ENCODE peak calls at places on chromosomes 3 and 15, in eight cellular contexts. W, P, V, G, T, A, Z and H are unnamed samples.
A peak's percentile ranks its signal among the peaks of the same experiment; 100 is the strongest.

GRCh38 chr3:149936812-149937230 is 33.9 kb downstream of the PFN2 start:
- DNase-seq in W (peak; percentile 33), P (peak; percentile 54), V (peak; percentile 66), G (peak; percentile 32), T (peak; percentile 68), A (peak; percentile 80), Z (peak; percentile 24), H (peak; percentile 49)

GRCh38 chr3:16767006-16767405 is 117.7 kb upstream of the PLCL2 start:
- DNase-seq in W (no peak), P (no peak), V (no peak), G (no peak), T (no peak), A (peak; percentile 37), Z (no peak), H (no peak)

GRCh38 chr3:104291437-104291851 is 1075.3 kb upstream of the ALCAM start:
- DNase-seq in W (no peak), P (no peak), V (peak; percentile 52), G (no peak), T (no peak), A (peak; percentile 1), Z (peak; percentile 10), H (peak; percentile 4)

GRCh38 chr15:101559938-101560337 is 70.4 kb upstream of the PCSK6 start:
- DNase-seq in W (no peak), P (no peak), V (no peak), G (no peak), T (no peak), A (no peak), Z (no peak), H (no peak)

GRCh38 chr3:186772886-186773417 is 10.4 kb upstream of the EIF4A2 start:
- DNase-seq in W (no peak), P (no peak), V (peak; percentile 83), G (peak; percentile 92), T (no peak), A (peak; percentile 85), Z (peak; percentile 82), H (no peak)

GRCh38 chr3:75737831-75738493 is 47.4 kb downstream of the ZNF717 start:
- DNase-seq in W (no peak), P (no peak), V (no peak), G (no peak), T (no peak), A (peak; percentile 7), Z (no peak), H (no peak)

GRCh38 chr3:149626671-149627070 is 31.2 kb downstream of the WWTR1 start:
- DNase-seq in W (no peak), P (no peak), V (no peak), G (no peak), T (no peak), A (no peak), Z (no peak), H (no peak)

GRCh38 chr3:127049390-127049789 is 66.5 kb downstream of the PLXNA1 start:
- DNase-seq in W (no peak), P (no peak), V (no peak), G (no peak), T (no peak), A (no peak), Z (no peak), H (no peak)

GRCh38 chr3:147886889-147887288 is 477.7 kb downstream of the ZIC1 start:
- DNase-seq in W (no peak), P (no peak), V (no peak), G (no peak), T (no peak), A (no peak), Z (no peak), H (no peak)

GRCh38 chr15:101071651-101072050 is 152.5 kb downstream of the LRRK1 start:
- DNase-seq in W (no peak), P (no peak), V (no peak), G (peak; percentile 32), T (no peak), A (no peak), Z (no peak), H (no peak)

GRCh38 chr3:120425877-120426276 is 24.9 kb downstream of the FSTL1 start:
- DNase-seq in W (no peak), P (peak; percentile 60), V (no peak), G (no peak), T (no peak), A (peak; percentile 92), Z (no peak), H (peak; percentile 83)

GRCh38 chr15:29538110-29538509 is 268.5 kb upstream of the NSMCE3 start:
- DNase-seq in W (no peak), P (no peak), V (no peak), G (no peak), T (no peak), A (no peak), Z (no peak), H (no peak)

GRCh38 chr15:27342991-27343390 is 372.0 kb downstream of the GABRG3 start:
- DNase-seq in W (no peak), P (no peak), V (no peak), G (no peak), T (no peak), A (no peak), Z (no peak), H (no peak)

GRCh38 chr3:49415931-49416601 is 3.8 kb downstream of the TCTA start:
- DNase-seq in W (no peak), P (no peak), V (peak; percentile 76), G (peak; percentile 21), T (no peak), A (no peak), Z (peak; percentile 45), H (no peak)

GRCh38 chr3:11576453-11576852 is 67.3 kb downstream of the VGLL4 start:
- DNase-seq in W (no peak), P (no peak), V (no peak), G (no peak), T (no peak), A (peak; percentile 30), Z (no peak), H (no peak)

GRCh38 chr3:635393-635792 is 438.8 kb downstream of the CHL1 start:
- DNase-seq in W (no peak), P (peak; percentile 2), V (no peak), G (no peak), T (no peak), A (no peak), Z (no peak), H (no peak)

GRCh38 chr15:99472416-99473145 is 93.2 kb upstream of the MEF2A start:
- DNase-seq in W (no peak), P (no peak), V (no peak), G (no peak), T (no peak), A (no peak), Z (no peak), H (no peak)

GRCh38 chr3:191379473-191379872 is 49.1 kb upstream of the UTS2B start:
- DNase-seq in W (no peak), P (no peak), V (peak; percentile 69), G (no peak), T (no peak), A (no peak), Z (no peak), H (no peak)

GRCh38 chr3:56754753-56755365 is 46.9 kb downstream of the ARHGEF3 start:
- DNase-seq in W (no peak), P (no peak), V (peak; percentile 32), G (peak; percentile 76), T (no peak), A (no peak), Z (peak; percentile 41), H (no peak)

GRCh38 chr3:156814295-156814694 is 11.9 kb upstream of the LEKR1 start:
- DNase-seq in W (no peak), P (no peak), V (no peak), G (no peak), T (no peak), A (no peak), Z (no peak), H (no peak)

DNA sequence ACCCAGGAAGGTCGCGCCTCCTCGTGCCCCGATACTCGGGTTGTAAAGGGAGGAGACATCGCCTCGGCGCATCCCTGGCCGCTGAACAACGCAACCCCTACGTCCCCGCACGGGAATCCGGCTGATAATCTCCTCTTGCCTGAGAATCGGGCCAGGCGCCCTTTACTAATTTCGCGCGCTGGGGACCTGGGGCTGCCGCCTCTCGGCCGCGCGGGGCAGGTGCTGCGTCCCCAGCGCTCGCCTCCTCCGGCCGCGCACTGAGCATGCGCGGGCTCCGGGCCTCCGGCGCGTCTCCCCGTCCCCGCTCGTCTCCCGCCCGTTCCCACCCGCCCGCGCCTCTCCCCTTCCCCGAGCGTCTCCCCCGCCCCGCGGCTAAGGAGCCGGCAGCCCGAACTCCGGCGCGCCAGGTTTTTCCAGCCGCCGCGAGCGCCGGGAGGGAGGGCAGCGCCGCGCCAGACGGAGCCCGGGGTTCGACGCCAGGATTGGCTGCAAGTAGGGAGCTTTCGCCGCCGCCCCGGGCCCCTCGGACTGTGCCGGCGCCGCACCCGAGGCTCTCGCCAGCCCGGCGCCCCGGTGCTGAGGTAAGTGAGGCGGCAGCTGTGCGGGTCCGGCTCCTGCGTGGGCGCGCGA is at the start of gene CNTN4:
- DNase-seq in W (peak; percentile 38), P (no peak), V (peak; percentile 88), G (peak; percentile 89), T (no peak), A (no peak), Z (peak; percentile 47), H (no peak)
- TF ChIP-seq CTCF in W (no peak), P (no peak), V (peak; percentile 36), G (peak; percentile 9), T (no peak), A (no peak), Z (no peak), H (no peak)

GRCh38 chr15:70259640-70260066 is 161.9 kb upstream of the TLE3 start:
- DNase-seq in W (peak; percentile 62), P (no peak), V (no peak), G (peak; percentile 58), T (no peak), A (no peak), Z (no peak), H (no peak)
- TF ChIP-seq CTCF in W (peak; percentile 26), P (peak; percentile 48), V (no peak), G (no peak), T (no peak), A (peak; percentile 3), Z (no peak), H (peak; percentile 32)

DNA sequence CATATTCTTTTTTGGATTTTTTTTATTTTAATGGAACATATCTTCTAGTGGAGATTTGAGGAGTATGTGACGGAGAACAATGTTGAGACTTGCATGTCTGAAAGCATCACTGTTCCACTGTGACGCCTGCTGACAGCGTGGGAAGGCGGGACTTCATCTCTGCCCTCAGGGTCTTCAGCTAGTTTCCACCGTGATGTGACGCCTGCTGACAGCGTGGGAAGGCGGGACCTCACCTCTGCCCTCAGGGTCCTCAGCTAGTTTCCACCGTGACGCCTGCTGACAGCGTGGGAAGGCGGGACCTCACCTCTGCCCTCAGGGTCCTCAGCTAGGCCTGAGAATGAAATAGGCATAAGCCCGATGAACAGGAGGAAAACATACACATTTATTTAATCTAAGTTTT is 70.7 kb downstream of the LMLN start:
- DNase-seq in W (no peak), P (no peak), V (no peak), G (no peak), T (no peak), A (no peak), Z (no peak), H (no peak)
- TF ChIP-seq CTCF in W (no peak), P (no peak), V (no peak), G (no peak), T (no peak), A (no peak), Z (no peak), H (no peak)

DNA sequence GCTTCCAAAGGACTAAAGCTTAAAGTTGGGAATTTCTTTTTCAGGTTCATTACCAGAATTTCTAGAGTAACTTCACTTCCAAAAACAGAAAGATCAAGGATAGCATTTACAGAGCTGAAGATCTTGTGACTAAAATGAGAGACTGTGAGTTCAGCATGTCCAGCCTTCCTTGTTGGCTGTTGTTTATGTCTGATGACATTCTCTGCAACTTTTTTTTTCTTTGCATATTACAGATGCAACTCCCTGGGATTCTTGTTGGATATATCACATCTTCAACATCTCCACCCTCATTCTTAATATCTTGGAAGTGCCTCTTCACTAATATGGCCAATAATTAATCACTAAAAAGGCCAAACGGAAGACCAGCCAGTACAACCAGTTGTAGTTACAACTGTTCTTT is 86.2 kb upstream of the FRMD4B start:
- DNase-seq in W (no peak), P (no peak), V (no peak), G (no peak), T (no peak), A (no peak), Z (no peak), H (no peak)
- TF ChIP-seq CTCF in W (no peak), P (no peak), V (no peak), G (no peak), T (no peak), A (no peak), Z (no peak), H (no peak)